ENCODE peak calls at places on chromosomes 1 and 21, in nine cellular contexts. One of them, this sample, is unnamed.

GRCh38 chr1:67604778-67605177 is 80.2 kb upstream of the GADD45A start:
- DNase-seq in activated T-helper 1 cell treated with Interleukin-2 at 50 U/mL for 16 hours: no peak
- DNase-seq in neuronal stem cell: peak; percentile 14
- DNase-seq in endothelial cell: no peak
- DNase-seq in psoas muscle: no peak
- DNase-seq in cardiac fibroblast: no peak
- DNase-seq in cortex of kidney: no peak
- DNase-seq in fibroblast of lung: no peak
- DNase-seq in stimulated activated CD4-positive, alpha-beta T cell treated with anti-CD3 and anti-CD28 coated beads, Interleukin-4, amount 100 ng/mL, for 4 hours: no peak
- DNase-seq in this sample: no peak

GRCh38 chr1:220335668-220336067 is 63.4 kb upstream of the RAB3GAP2 start:
- DNase-seq in cortex of kidney: no peak
- DNase-seq in psoas muscle: no peak
- DNase-seq in cardiac fibroblast: no peak
- DNase-seq in endothelial cell: no peak
- DNase-seq in activated T-helper 1 cell treated with Interleukin-2 at 50 U/mL for 16 hours: no peak
- DNase-seq in stimulated activated CD4-positive, alpha-beta T cell treated with anti-CD3 and anti-CD28 coated beads, Interleukin-4, amount 100 ng/mL, for 4 hours: no peak
- DNase-seq in fibroblast of lung: no peak
- DNase-seq in neuronal stem cell: no peak
- DNase-seq in this sample: no peak

GRCh38 chr1:83787246-83787998 is 211.5 kb downstream of the TTLL7 start:
- DNase-seq in fibroblast of lung: no peak
- DNase-seq in psoas muscle: no peak
- DNase-seq in cortex of kidney: no peak
- DNase-seq in cardiac fibroblast: no peak
- DNase-seq in endothelial cell: no peak
- DNase-seq in activated T-helper 1 cell treated with Interleukin-2 at 50 U/mL for 16 hours: no peak
- DNase-seq in neuronal stem cell: no peak
- DNase-seq in stimulated activated CD4-positive, alpha-beta T cell treated with anti-CD3 and anti-CD28 coated beads, Interleukin-4, amount 100 ng/mL, for 4 hours: no peak
- DNase-seq in this sample: peak; percentile 95

GRCh38 chr1:217149791-217150190 is 426.6 kb upstream of the ESRRG start:
- DNase-seq in stimulated activated CD4-positive, alpha-beta T cell treated with anti-CD3 and anti-CD28 coated beads, Interleukin-4, amount 100 ng/mL, for 4 hours: no peak
- DNase-seq in neuronal stem cell: no peak
- DNase-seq in endothelial cell: no peak
- DNase-seq in cortex of kidney: no peak
- DNase-seq in cardiac fibroblast: no peak
- DNase-seq in activated T-helper 1 cell treated with Interleukin-2 at 50 U/mL for 16 hours: no peak
- DNase-seq in fibroblast of lung: no peak
- DNase-seq in psoas muscle: no peak
- DNase-seq in this sample: peak; percentile 2

GRCh38 chr21:29351691-29352090 is 53.0 kb downstream of the BACH1 start:
- DNase-seq in activated T-helper 1 cell treated with Interleukin-2 at 50 U/mL for 16 hours: no peak
- DNase-seq in neuronal stem cell: no peak
- DNase-seq in stimulated activated CD4-positive, alpha-beta T cell treated with anti-CD3 and anti-CD28 coated beads, Interleukin-4, amount 100 ng/mL, for 4 hours: no peak
- DNase-seq in cardiac fibroblast: peak; percentile 70
- DNase-seq in cortex of kidney: no peak
- DNase-seq in fibroblast of lung: peak; percentile 42
- DNase-seq in psoas muscle: no peak
- DNase-seq in endothelial cell: no peak
- DNase-seq in this sample: no peak

GRCh38 chr1:14849038-14849437 is 250.6 kb downstream of the KAZN start:
- DNase-seq in endothelial cell: no peak
- DNase-seq in psoas muscle: no peak
- DNase-seq in cardiac fibroblast: no peak
- DNase-seq in activated T-helper 1 cell treated with Interleukin-2 at 50 U/mL for 16 hours: no peak
- DNase-seq in neuronal stem cell: no peak
- DNase-seq in cortex of kidney: no peak
- DNase-seq in fibroblast of lung: peak; percentile 27
- DNase-seq in stimulated activated CD4-positive, alpha-beta T cell treated with anti-CD3 and anti-CD28 coated beads, Interleukin-4, amount 100 ng/mL, for 4 hours: no peak
- DNase-seq in this sample: no peak

GRCh38 chr1:70156529-70157120 is 48.8 kb downstream of the LRRC40 start:
- DNase-seq in stimulated activated CD4-positive, alpha-beta T cell treated with anti-CD3 and anti-CD28 coated beads, Interleukin-4, amount 100 ng/mL, for 4 hours: no peak
- DNase-seq in endothelial cell: no peak
- DNase-seq in psoas muscle: no peak
- DNase-seq in cardiac fibroblast: peak; percentile 65
- DNase-seq in cortex of kidney: no peak
- DNase-seq in neuronal stem cell: no peak
- DNase-seq in activated T-helper 1 cell treated with Interleukin-2 at 50 U/mL for 16 hours: no peak
- DNase-seq in fibroblast of lung: no peak
- DNase-seq in this sample: no peak

GRCh38 chr1:151763990-151764389 is 694 bp upstream of the MRPL9 start:
- DNase-seq in fibroblast of lung: peak; percentile 9
- DNase-seq in neuronal stem cell: no peak
- DNase-seq in endothelial cell: no peak
- DNase-seq in psoas muscle: no peak
- DNase-seq in stimulated activated CD4-positive, alpha-beta T cell treated with anti-CD3 and anti-CD28 coated beads, Interleukin-4, amount 100 ng/mL, for 4 hours: no peak
- DNase-seq in cortex of kidney: no peak
- DNase-seq in activated T-helper 1 cell treated with Interleukin-2 at 50 U/mL for 16 hours: no peak
- DNase-seq in cardiac fibroblast: peak; percentile 18
- DNase-seq in this sample: no peak

GRCh38 chr1:93851878-93852277 is 27.1 kb downstream of the DNTTIP2 start:
- DNase-seq in psoas muscle: no peak
- DNase-seq in cortex of kidney: no peak
- DNase-seq in endothelial cell: no peak
- DNase-seq in cardiac fibroblast: no peak
- DNase-seq in neuronal stem cell: no peak
- DNase-seq in fibroblast of lung: no peak
- DNase-seq in activated T-helper 1 cell treated with Interleukin-2 at 50 U/mL for 16 hours: no peak
- DNase-seq in stimulated activated CD4-positive, alpha-beta T cell treated with anti-CD3 and anti-CD28 coated beads, Interleukin-4, amount 100 ng/mL, for 4 hours: no peak
- DNase-seq in this sample: no peak

GRCh38 chr1:34984435-34985062 is 598 bp downstream of the TMEM35B start:
- DNase-seq in stimulated activated CD4-positive, alpha-beta T cell treated with anti-CD3 and anti-CD28 coated beads, Interleukin-4, amount 100 ng/mL, for 4 hours: no peak
- DNase-seq in cardiac fibroblast: peak; percentile 51
- DNase-seq in psoas muscle: peak; percentile 71
- DNase-seq in cortex of kidney: no peak
- DNase-seq in neuronal stem cell: no peak
- DNase-seq in activated T-helper 1 cell treated with Interleukin-2 at 50 U/mL for 16 hours: no peak
- DNase-seq in endothelial cell: peak; percentile 20
- DNase-seq in fibroblast of lung: peak; percentile 42
- DNase-seq in this sample: peak; percentile 39

GRCh38 chr1:245810789-245811337 is 656.1 kb downstream of the KIF26B start:
- DNase-seq in stimulated activated CD4-positive, alpha-beta T cell treated with anti-CD3 and anti-CD28 coated beads, Interleukin-4, amount 100 ng/mL, for 4 hours: no peak
- DNase-seq in activated T-helper 1 cell treated with Interleukin-2 at 50 U/mL for 16 hours: no peak
- DNase-seq in cardiac fibroblast: no peak
- DNase-seq in neuronal stem cell: no peak
- DNase-seq in cortex of kidney: no peak
- DNase-seq in psoas muscle: no peak
- DNase-seq in fibroblast of lung: no peak
- DNase-seq in endothelial cell: no peak
- DNase-seq in this sample: peak; percentile 91

GRCh38 chr1:58874757-58875755 is 91.2 kb upstream of the JUN start:
- DNase-seq in cortex of kidney: no peak
- DNase-seq in activated T-helper 1 cell treated with Interleukin-2 at 50 U/mL for 16 hours: no peak
- DNase-seq in psoas muscle: peak; percentile 45
- DNase-seq in stimulated activated CD4-positive, alpha-beta T cell treated with anti-CD3 and anti-CD28 coated beads, Interleukin-4, amount 100 ng/mL, for 4 hours: no peak
- DNase-seq in neuronal stem cell: peak; percentile 75
- DNase-seq in endothelial cell: no peak
- DNase-seq in fibroblast of lung: peak; percentile 67
- DNase-seq in cardiac fibroblast: peak; percentile 62
- DNase-seq in this sample: peak; percentile 84

GRCh38 chr1:10968411-10968826 is 44.0 kb upstream of the TARDBP start:
- DNase-seq in cardiac fibroblast: no peak
- DNase-seq in cortex of kidney: no peak
- DNase-seq in activated T-helper 1 cell treated with Interleukin-2 at 50 U/mL for 16 hours: no peak
- DNase-seq in fibroblast of lung: no peak
- DNase-seq in endothelial cell: no peak
- DNase-seq in stimulated activated CD4-positive, alpha-beta T cell treated with anti-CD3 and anti-CD28 coated beads, Interleukin-4, amount 100 ng/mL, for 4 hours: no peak
- DNase-seq in psoas muscle: no peak
- DNase-seq in neuronal stem cell: no peak
- DNase-seq in this sample: peak; percentile 81